ENCODE peak calls at places on chromosomes 1 and 21, in four cellular contexts. One of them, this sample, is unnamed.

GRCh38 chr1:183699643-183700160 is 46.6 kb upstream of the APOBEC4 start:
- DNase-seq in uterus: no peak
- DNase-seq in GM12892: no peak
- DNase-seq in ovary: no peak
- DNase-seq in this sample: no peak

GRCh38 chr1:65581120-65581519 is 160.7 kb downstream of the LEPR start:
- DNase-seq in uterus: no peak
- DNase-seq in GM12892: no peak
- DNase-seq in ovary: no peak
- DNase-seq in this sample: no peak

GRCh38 chr1:224607220-224608148 is 8.6 kb upstream of the CNIH3 start:
- DNase-seq in uterus: no peak
- DNase-seq in GM12892: no peak
- DNase-seq in ovary: no peak
- DNase-seq in this sample: no peak

GRCh38 chr1:246218686-246219085 is 288.4 kb downstream of the SMYD3 start:
- DNase-seq in uterus: no peak
- DNase-seq in GM12892: no peak
- DNase-seq in ovary: no peak
- DNase-seq in this sample: no peak

GRCh38 chr1:24868016-24868875 is 61.8 kb downstream of the RUNX3 start:
- DNase-seq in uterus: no peak
- DNase-seq in GM12892: no peak
- DNase-seq in ovary: no peak
- DNase-seq in this sample: no peak

GRCh38 chr21:31088196-31088751 is 50.0 kb upstream of the KRTAP19-8 start:
- DNase-seq in uterus: no peak
- DNase-seq in GM12892: no peak
- DNase-seq in ovary: no peak
- DNase-seq in this sample: no peak

GRCh38 chr1:223756806-223757700 is 44.7 kb downstream of the CAPN2 start:
- DNase-seq in uterus: no peak
- DNase-seq in GM12892: no peak
- DNase-seq in ovary: no peak
- DNase-seq in this sample: no peak

GRCh38 chr1:241022366-241022765 is 334.6 kb downstream of the RGS7 start:
- DNase-seq in uterus: no peak
- DNase-seq in GM12892: no peak
- DNase-seq in ovary: no peak
- DNase-seq in this sample: no peak

GRCh38 chr1:203986887-203987461 is 85.9 kb upstream of the SOX13 start:
- DNase-seq in uterus: no peak
- DNase-seq in GM12892: no peak
- DNase-seq in ovary: no peak
- DNase-seq in this sample: no peak

GRCh38 chr21:36150192-36150711 is 6.4 kb upstream of the DOP1B start:
- DNase-seq in uterus: peak
- DNase-seq in GM12892: no peak
- DNase-seq in ovary: peak
- DNase-seq in this sample: no peak

GRCh38 chr1:25206201-25206600 is 26.1 kb downstream of the SYF2 start:
- DNase-seq in uterus: no peak
- DNase-seq in GM12892: no peak
- DNase-seq in ovary: no peak
- DNase-seq in this sample: no peak

GRCh38 chr1:57118948-57119637 is 153.3 kb upstream of the C8B start:
- DNase-seq in uterus: no peak
- DNase-seq in GM12892: no peak
- DNase-seq in ovary: no peak
- DNase-seq in this sample: no peak

GRCh38 chr21:14271053-14271452 is 55.1 kb downstream of the RBM11 start:
- DNase-seq in uterus: no peak
- DNase-seq in GM12892: no peak
- DNase-seq in ovary: no peak
- DNase-seq in this sample: no peak

GRCh38 chr1:182707116-182707515 is 22.7 kb upstream of the RGS8 start:
- DNase-seq in uterus: no peak
- DNase-seq in GM12892: no peak
- DNase-seq in ovary: peak
- DNase-seq in this sample: no peak

GRCh38 chr1:95287078-95287477 is 53.1 kb downstream of the RWDD3 start:
- DNase-seq in uterus: no peak
- DNase-seq in GM12892: no peak
- DNase-seq in ovary: no peak
- DNase-seq in this sample: no peak

GRCh38 chr1:118074101-118074500 is 110.9 kb downstream of the SPAG17 start:
- DNase-seq in uterus: no peak
- DNase-seq in GM12892: no peak
- DNase-seq in ovary: no peak
- DNase-seq in this sample: no peak

GRCh38 chr1:244496186-244496585 is 35.1 kb downstream of the CATSPERE start:
- DNase-seq in uterus: no peak
- DNase-seq in GM12892: no peak
- DNase-seq in ovary: no peak
- DNase-seq in this sample: no peak

GRCh38 chr21:39176312-39176711 is 6.9 kb downstream of the PSMG1 start:
- DNase-seq in uterus: no peak
- DNase-seq in GM12892: no peak
- DNase-seq in ovary: no peak
- DNase-seq in this sample: no peak

GRCh38 chr1:234430691-234431090 is 48.3 kb downstream of the TARBP1 start:
- DNase-seq in uterus: no peak
- DNase-seq in GM12892: no peak
- DNase-seq in ovary: no peak
- DNase-seq in this sample: no peak
- TF ChIP-seq POLR2A in uterus: no peak
- TF ChIP-seq POLR2A in GM12892: no peak
- TF ChIP-seq POLR2A in ovary: no peak
- TF ChIP-seq POLR2A in this sample: no peak

GRCh38 chr1:1677718-1678580 is 14.6 kb downstream of the SLC35E2B start:
- DNase-seq in uterus: no peak
- DNase-seq in GM12892: peak
- DNase-seq in ovary: peak
- DNase-seq in this sample: no peak
- TF ChIP-seq POLR2A in uterus: no peak
- TF ChIP-seq POLR2A in GM12892: peak
- TF ChIP-seq POLR2A in ovary: no peak
- TF ChIP-seq POLR2A in this sample: no peak

DNA sequence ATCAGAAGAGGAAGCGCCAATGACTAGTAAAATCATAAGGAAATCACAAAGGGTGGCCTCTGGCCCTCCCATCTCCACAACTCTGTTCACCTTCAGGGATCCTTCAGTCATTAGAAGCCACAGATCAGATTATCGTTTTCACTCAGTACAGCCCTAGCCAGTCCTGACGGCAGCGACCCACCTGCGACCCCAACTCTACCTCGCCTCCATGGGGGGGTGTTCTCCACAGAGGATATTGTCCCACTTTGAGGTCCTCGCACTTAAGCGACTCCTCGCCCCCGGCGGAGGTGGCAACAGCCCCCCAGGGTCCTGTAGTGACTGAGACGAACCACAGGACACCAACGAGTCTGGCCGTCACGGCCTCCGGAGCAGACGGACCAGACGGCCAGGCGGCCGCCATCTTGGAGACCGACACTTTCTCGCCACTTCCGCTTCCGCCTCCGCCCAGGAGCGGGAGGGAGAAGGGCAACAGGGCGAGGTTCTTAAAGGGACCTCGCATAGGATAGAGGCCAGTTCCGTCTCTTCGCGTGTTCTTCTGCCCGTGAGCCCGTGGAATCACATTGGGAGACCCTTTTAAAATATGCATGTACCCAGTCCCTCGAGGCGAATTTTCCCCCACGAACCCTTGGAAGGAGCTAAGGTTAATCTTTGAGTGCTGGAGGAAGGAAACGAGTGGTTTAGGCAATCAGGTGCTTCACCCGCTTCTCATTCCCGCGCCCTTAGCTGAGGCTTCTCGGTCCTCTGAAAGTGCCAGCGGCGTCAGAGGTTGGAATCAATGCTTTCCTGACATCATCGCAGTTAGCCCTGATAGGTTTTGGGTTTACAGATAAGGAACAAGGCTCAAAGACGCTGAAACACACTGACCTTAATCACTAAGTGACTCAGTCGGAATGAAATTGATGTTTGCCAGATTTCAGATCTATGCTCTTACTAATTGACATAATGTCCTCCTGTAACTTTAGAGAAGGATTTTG is at the start of gene TM2D1:
- DNase-seq in uterus: peak
- DNase-seq in GM12892: peak
- DNase-seq in ovary: peak
- DNase-seq in this sample: peak
- TF ChIP-seq POLR2A in uterus: peak
- TF ChIP-seq POLR2A in GM12892: peak
- TF ChIP-seq POLR2A in ovary: peak
- TF ChIP-seq POLR2A in this sample: peak

DNA sequence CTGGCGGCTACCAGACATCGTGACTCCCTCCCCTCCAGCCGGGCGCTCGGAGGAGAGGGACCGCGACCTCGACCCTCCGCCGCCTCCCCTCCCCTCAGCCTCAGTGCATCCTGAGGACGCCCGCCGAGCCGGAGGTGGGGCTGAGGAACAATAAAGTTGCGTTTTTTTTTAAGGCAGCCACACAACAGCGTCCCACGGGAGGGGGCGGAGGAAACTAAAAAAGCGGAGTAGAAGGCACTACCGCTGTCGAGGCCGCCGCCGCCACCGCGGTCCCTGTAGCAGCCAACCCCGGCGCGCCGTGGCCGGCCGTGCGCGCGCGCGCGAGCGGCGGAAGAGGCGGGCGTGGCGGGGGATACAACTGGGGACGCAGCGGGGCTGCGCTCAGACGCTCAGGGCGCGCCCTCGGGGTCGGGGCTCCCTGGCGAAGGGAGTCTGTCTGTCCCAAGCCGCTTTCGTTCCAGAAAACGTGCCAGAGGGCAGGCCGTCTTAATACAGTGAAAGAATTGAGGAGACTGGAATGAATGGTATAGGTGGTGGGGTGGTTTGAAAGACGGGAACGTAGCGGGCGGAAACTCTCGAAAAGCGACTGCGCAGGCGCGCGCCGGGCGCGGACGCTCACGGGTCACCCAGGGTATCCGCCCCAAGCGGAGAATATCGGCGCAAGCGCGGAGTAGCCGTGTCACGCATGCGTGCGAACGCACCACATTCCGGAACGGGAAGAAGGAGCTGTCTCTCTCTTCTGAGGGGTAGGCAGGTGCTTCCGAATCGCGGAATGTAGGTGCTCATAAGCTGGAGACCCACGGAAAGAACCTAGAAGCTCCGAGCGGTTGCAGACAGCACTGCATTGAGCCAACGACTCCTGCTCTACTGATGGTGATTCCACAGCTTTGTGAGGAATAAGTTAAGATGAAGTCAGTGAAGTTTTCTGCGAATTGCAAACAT is at the start of gene COP1:
- DNase-seq in uterus: peak
- DNase-seq in GM12892: peak
- DNase-seq in ovary: peak
- DNase-seq in this sample: peak
- TF ChIP-seq POLR2A in uterus: peak
- TF ChIP-seq POLR2A in GM12892: peak
- TF ChIP-seq POLR2A in ovary: peak
- TF ChIP-seq POLR2A in this sample: peak

GRCh38 chr1:154622503-154623039 is 14.6 kb upstream of the ADAR start:
- DNase-seq in uterus: no peak
- DNase-seq in GM12892: no peak
- DNase-seq in ovary: no peak
- DNase-seq in this sample: no peak

GRCh38 chr1:154626456-154627246 is 18.7 kb upstream of the ADAR start:
- DNase-seq in uterus: no peak
- DNase-seq in GM12892: no peak
- DNase-seq in ovary: no peak
- DNase-seq in this sample: no peak

GRCh38 chr1:154623358-154623757 is 15.4 kb upstream of the ADAR start:
- DNase-seq in uterus: no peak
- DNase-seq in GM12892: no peak
- DNase-seq in ovary: no peak
- DNase-seq in this sample: no peak

GRCh38 chr1:154627247-154628121 is 19.5 kb upstream of the ADAR start:
- DNase-seq in uterus: peak
- DNase-seq in GM12892: peak
- DNase-seq in ovary: peak
- DNase-seq in this sample: peak

DNA sequence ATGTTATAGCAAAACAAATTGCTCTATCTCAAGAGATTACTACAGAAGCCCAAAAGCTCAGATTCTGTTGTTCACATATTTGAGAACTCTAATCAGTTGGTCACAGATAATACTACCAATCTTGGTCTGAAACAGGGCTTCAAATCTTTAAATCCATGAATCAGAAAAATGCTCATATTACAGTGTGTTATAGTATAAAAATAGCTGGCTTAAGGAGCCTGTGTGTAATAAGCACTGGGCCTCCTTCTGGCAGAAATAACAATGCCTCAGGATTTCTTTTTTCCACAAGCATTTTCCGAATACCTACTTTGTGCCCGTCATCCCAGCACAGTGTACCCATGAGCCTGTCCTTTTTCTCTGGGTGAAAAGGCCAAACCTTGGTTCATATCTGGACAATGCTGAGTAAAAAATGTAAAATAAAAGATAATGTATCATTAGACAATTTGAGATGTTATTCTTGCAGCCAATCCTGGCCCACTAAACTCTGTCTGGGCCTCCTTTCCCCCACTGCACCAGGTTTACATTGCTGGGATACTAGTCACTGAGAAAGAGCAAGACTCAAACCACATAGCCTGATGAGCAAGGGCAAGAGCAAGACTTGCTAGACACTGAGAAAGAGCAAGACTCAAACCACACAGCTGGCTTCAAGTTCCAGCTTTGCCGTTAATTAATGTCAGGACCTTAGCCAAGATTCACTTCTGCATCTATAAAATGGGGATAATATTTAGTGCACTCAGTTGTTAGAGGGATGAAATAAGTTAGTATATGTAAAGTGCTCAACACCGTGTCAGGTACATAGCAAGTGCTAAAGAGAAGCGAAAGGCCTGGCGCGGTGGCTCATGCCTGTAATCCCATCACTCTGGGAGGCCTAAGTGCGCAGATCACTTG is 17.0 kb upstream of the ADAR start:
- DNase-seq in uterus: no peak
- DNase-seq in GM12892: no peak
- DNase-seq in ovary: no peak
- DNase-seq in this sample: no peak
- TF ChIP-seq POLR2A in uterus: no peak
- TF ChIP-seq POLR2A in GM12892: no peak
- TF ChIP-seq POLR2A in ovary: no peak
- TF ChIP-seq POLR2A in this sample: no peak